ENCODE peak calls at places on chromosomes 3 and 15, in six cellular contexts. One of them, this sample, is unnamed.

GRCh38 chr3:127964053-127964452 is 49.0 kb downstream of the KBTBD12 start:
- DNase-seq in suprapubic skin: no peak
- DNase-seq in spleen: no peak
- DNase-seq in breast epithelium: no peak
- DNase-seq in upper lobe of left lung: peak; percentile 60
- DNase-seq in K562: no peak
- DNase-seq in this sample: no peak

GRCh38 chr3:65669163-65669875 is 369.4 kb downstream of the MAGI1 start:
- DNase-seq in suprapubic skin: no peak
- DNase-seq in spleen: no peak
- DNase-seq in breast epithelium: no peak
- DNase-seq in upper lobe of left lung: no peak
- DNase-seq in K562: no peak
- DNase-seq in this sample: no peak

GRCh38 chr3:71780430-71780829 is 4.5 kb downstream of the PROK2 start:
- DNase-seq in suprapubic skin: no peak
- DNase-seq in spleen: no peak
- DNase-seq in breast epithelium: no peak
- DNase-seq in upper lobe of left lung: no peak
- DNase-seq in K562: no peak
- DNase-seq in this sample: no peak

GRCh38 chr3:10945683-10946287 is 46.8 kb upstream of the SLC6A1 start:
- DNase-seq in suprapubic skin: no peak
- DNase-seq in spleen: peak; percentile 88
- DNase-seq in breast epithelium: no peak
- DNase-seq in upper lobe of left lung: peak; percentile 62
- DNase-seq in K562: peak; percentile 89
- DNase-seq in this sample: peak; percentile 39

GRCh38 chr15:83372434-83372873 is 74.7 kb upstream of the SH3GL3 start:
- DNase-seq in suprapubic skin: no peak
- DNase-seq in spleen: no peak
- DNase-seq in breast epithelium: no peak
- DNase-seq in upper lobe of left lung: no peak
- DNase-seq in K562: no peak
- DNase-seq in this sample: no peak

GRCh38 chr3:180070925-180071324 is 34.2 kb upstream of the PEX5L start:
- DNase-seq in suprapubic skin: no peak
- DNase-seq in spleen: no peak
- DNase-seq in breast epithelium: no peak
- DNase-seq in upper lobe of left lung: no peak
- DNase-seq in K562: no peak
- DNase-seq in this sample: no peak

GRCh38 chr3:25661694-25662455 is 2.8 kb downstream of the TOP2B start:
- DNase-seq in suprapubic skin: no peak
- DNase-seq in spleen: no peak
- DNase-seq in breast epithelium: no peak
- DNase-seq in upper lobe of left lung: no peak
- DNase-seq in K562: no peak
- DNase-seq in this sample: no peak

GRCh38 chr3:51953445-51953844 is 1.7 kb upstream of the GPR62 start:
- DNase-seq in suprapubic skin: no peak
- DNase-seq in spleen: no peak
- DNase-seq in breast epithelium: no peak
- DNase-seq in upper lobe of left lung: no peak
- DNase-seq in K562: no peak
- DNase-seq in this sample: no peak

GRCh38 chr3:183357564-183358079 is 70.8 kb downstream of the MCF2L2 start:
- DNase-seq in suprapubic skin: no peak
- DNase-seq in spleen: no peak
- DNase-seq in breast epithelium: no peak
- DNase-seq in upper lobe of left lung: no peak
- DNase-seq in K562: peak; percentile 21
- DNase-seq in this sample: no peak

GRCh38 chr3:104536715-104537114 is 830.0 kb upstream of the ALCAM start:
- DNase-seq in suprapubic skin: no peak
- DNase-seq in spleen: no peak
- DNase-seq in breast epithelium: no peak
- DNase-seq in upper lobe of left lung: no peak
- DNase-seq in K562: no peak
- DNase-seq in this sample: no peak

GRCh38 chr15:68271854-68272471 is 5.6 kb upstream of the FEM1B start:
- DNase-seq in suprapubic skin: no peak
- DNase-seq in spleen: no peak
- DNase-seq in breast epithelium: peak; percentile 96
- DNase-seq in upper lobe of left lung: no peak
- DNase-seq in K562: no peak
- DNase-seq in this sample: no peak

GRCh38 chr3:128207953-128208352 is 54.7 kb downstream of the EEFSEC start:
- DNase-seq in suprapubic skin: no peak
- DNase-seq in spleen: no peak
- DNase-seq in breast epithelium: no peak
- DNase-seq in upper lobe of left lung: no peak
- DNase-seq in K562: no peak
- DNase-seq in this sample: no peak

GRCh38 chr15:98083203-98083910 is 122.9 kb downstream of the ARRDC4 start:
- DNase-seq in suprapubic skin: no peak
- DNase-seq in spleen: no peak
- DNase-seq in breast epithelium: no peak
- DNase-seq in upper lobe of left lung: no peak
- DNase-seq in K562: no peak
- DNase-seq in this sample: no peak

GRCh38 chr15:100849021-100849831 is 30.4 kb upstream of the ALDH1A3 start:
- DNase-seq in suprapubic skin: no peak
- DNase-seq in spleen: peak; percentile 83
- DNase-seq in breast epithelium: peak; percentile 58
- DNase-seq in upper lobe of left lung: peak; percentile 73
- DNase-seq in K562: peak; percentile 41
- DNase-seq in this sample: peak; percentile 72

GRCh38 chr3:30648670-30649357 is 42.4 kb downstream of the TGFBR2 start:
- DNase-seq in suprapubic skin: no peak
- DNase-seq in spleen: no peak
- DNase-seq in breast epithelium: no peak
- DNase-seq in upper lobe of left lung: no peak
- DNase-seq in K562: no peak
- DNase-seq in this sample: no peak

GRCh38 chr15:93049914-93050534 is 39.0 kb downstream of the RGMA start:
- DNase-seq in suprapubic skin: peak; percentile 70
- DNase-seq in spleen: no peak
- DNase-seq in breast epithelium: no peak
- DNase-seq in upper lobe of left lung: peak; percentile 68
- DNase-seq in K562: no peak
- DNase-seq in this sample: no peak

GRCh38 chr15:31325432-31325975 is 1.1 kb upstream of the KLF13 start:
- DNase-seq in suprapubic skin: no peak
- DNase-seq in spleen: peak; percentile 96
- DNase-seq in breast epithelium: peak; percentile 58
- DNase-seq in upper lobe of left lung: peak; percentile 73
- DNase-seq in K562: peak; percentile 52
- DNase-seq in this sample: peak; percentile 77

GRCh38 chr15:81279621-81280051 is 44.3 kb downstream of the STARD5 start:
- DNase-seq in suprapubic skin: no peak
- DNase-seq in spleen: no peak
- DNase-seq in breast epithelium: no peak
- DNase-seq in upper lobe of left lung: no peak
- DNase-seq in K562: no peak
- DNase-seq in this sample: no peak

GRCh38 chr3:44555753-44556152 is 760 bp downstream of the ZKSCAN7 start:
- DNase-seq in suprapubic skin: no peak
- DNase-seq in spleen: no peak
- DNase-seq in breast epithelium: no peak
- DNase-seq in upper lobe of left lung: no peak
- DNase-seq in K562: no peak
- DNase-seq in this sample: no peak

GRCh38 chr3:44557074-44557473 is 2.1 kb downstream of the ZKSCAN7 start:
- DNase-seq in suprapubic skin: no peak
- DNase-seq in spleen: no peak
- DNase-seq in breast epithelium: no peak
- DNase-seq in upper lobe of left lung: no peak
- DNase-seq in K562: no peak
- DNase-seq in this sample: no peak

GRCh38 chr3:44554626-44555592 is at the start of gene ZKSCAN7:
- DNase-seq in suprapubic skin: peak; percentile 83
- DNase-seq in spleen: peak; percentile 90
- DNase-seq in breast epithelium: peak; percentile 27
- DNase-seq in upper lobe of left lung: peak; percentile 40
- DNase-seq in K562: no peak
- DNase-seq in this sample: peak; percentile 44
- TF ChIP-seq POLR2AphosphoS5 in suprapubic skin: no peak
- TF ChIP-seq POLR2AphosphoS5 in spleen: peak; percentile 79
- TF ChIP-seq POLR2AphosphoS5 in breast epithelium: no peak
- TF ChIP-seq POLR2AphosphoS5 in upper lobe of left lung: no peak
- TF ChIP-seq POLR2AphosphoS5 in K562: no peak
- TF ChIP-seq POLR2AphosphoS5 in this sample: no peak

GRCh38 chr15:27570746-27571145 is 528.4 kb downstream of the OCA2 start:
- DNase-seq in suprapubic skin: no peak
- DNase-seq in spleen: no peak
- DNase-seq in breast epithelium: no peak
- DNase-seq in upper lobe of left lung: no peak
- DNase-seq in K562: no peak
- DNase-seq in this sample: no peak

GRCh38 chr15:27576576-27576975 is 522.5 kb downstream of the OCA2 start:
- DNase-seq in suprapubic skin: no peak
- DNase-seq in spleen: no peak
- DNase-seq in breast epithelium: no peak
- DNase-seq in upper lobe of left lung: no peak
- DNase-seq in K562: no peak
- DNase-seq in this sample: no peak

GRCh38 chr15:27579738-27580137 is 519.4 kb downstream of the OCA2 start:
- DNase-seq in suprapubic skin: no peak
- DNase-seq in spleen: no peak
- DNase-seq in breast epithelium: no peak
- DNase-seq in upper lobe of left lung: no peak
- DNase-seq in K562: no peak
- DNase-seq in this sample: no peak

GRCh38 chr15:27573800-27574485 is 525.2 kb downstream of the OCA2 start:
- DNase-seq in suprapubic skin: no peak
- DNase-seq in spleen: no peak
- DNase-seq in breast epithelium: no peak
- DNase-seq in upper lobe of left lung: no peak
- DNase-seq in K562: no peak
- DNase-seq in this sample: no peak

GRCh38 chr15:27574541-27575054 is 524.5 kb downstream of the OCA2 start:
- DNase-seq in suprapubic skin: no peak
- DNase-seq in spleen: no peak
- DNase-seq in breast epithelium: no peak
- DNase-seq in upper lobe of left lung: no peak
- DNase-seq in K562: no peak
- DNase-seq in this sample: no peak
- H3K9me3 ChIP-seq in suprapubic skin: no peaks in the 10 kb centered on the region
- H3K9me3 ChIP-seq in spleen: no peaks in the 10 kb centered on the region
- H3K9me3 ChIP-seq in breast epithelium: no peaks in the 10 kb centered on the region
- H3K9me3 ChIP-seq in upper lobe of left lung: peaks cover under 1% of the 10 kb centered on the region
- H3K9me3 ChIP-seq in K562: no peaks in the 10 kb centered on the region
- H3K9me3 ChIP-seq in this sample: no peaks in the 10 kb centered on the region

GRCh38 chr3:50608278-50608677 is 3.3 kb downstream of the CISH start:
- DNase-seq in suprapubic skin: no peak
- DNase-seq in spleen: no peak
- DNase-seq in breast epithelium: no peak
- DNase-seq in upper lobe of left lung: no peak
- DNase-seq in K562: no peak
- DNase-seq in this sample: no peak

GRCh38 chr3:50605901-50606326 is 5.7 kb downstream of the CISH start:
- DNase-seq in suprapubic skin: no peak
- DNase-seq in spleen: no peak
- DNase-seq in breast epithelium: no peak
- DNase-seq in upper lobe of left lung: peak; percentile 85
- DNase-seq in K562: no peak
- DNase-seq in this sample: no peak

GRCh38 chr3:50606596-50606995 is 5.0 kb downstream of the CISH start:
- DNase-seq in suprapubic skin: no peak
- DNase-seq in spleen: no peak
- DNase-seq in breast epithelium: no peak
- DNase-seq in upper lobe of left lung: no peak
- DNase-seq in K562: no peak
- DNase-seq in this sample: no peak

GRCh38 chr3:50609071-50609742 is 2.4 kb downstream of the CISH start:
- DNase-seq in suprapubic skin: no peak
- DNase-seq in spleen: no peak
- DNase-seq in breast epithelium: no peak
- DNase-seq in upper lobe of left lung: no peak
- DNase-seq in K562: no peak
- DNase-seq in this sample: no peak

GRCh38 chr3:50607271-50608091 is 4.1 kb downstream of the CISH start:
- DNase-seq in suprapubic skin: no peak
- DNase-seq in spleen: no peak
- DNase-seq in breast epithelium: peak; percentile 81
- DNase-seq in upper lobe of left lung: no peak
- DNase-seq in K562: no peak
- DNase-seq in this sample: no peak
- TF ChIP-seq POLR2A in suprapubic skin: no peak
- TF ChIP-seq POLR2A in spleen: no peak
- TF ChIP-seq POLR2A in breast epithelium: no peak
- TF ChIP-seq POLR2A in upper lobe of left lung: no peak
- TF ChIP-seq POLR2A in K562: no peak
- TF ChIP-seq POLR2A in this sample: no peak

DNA sequence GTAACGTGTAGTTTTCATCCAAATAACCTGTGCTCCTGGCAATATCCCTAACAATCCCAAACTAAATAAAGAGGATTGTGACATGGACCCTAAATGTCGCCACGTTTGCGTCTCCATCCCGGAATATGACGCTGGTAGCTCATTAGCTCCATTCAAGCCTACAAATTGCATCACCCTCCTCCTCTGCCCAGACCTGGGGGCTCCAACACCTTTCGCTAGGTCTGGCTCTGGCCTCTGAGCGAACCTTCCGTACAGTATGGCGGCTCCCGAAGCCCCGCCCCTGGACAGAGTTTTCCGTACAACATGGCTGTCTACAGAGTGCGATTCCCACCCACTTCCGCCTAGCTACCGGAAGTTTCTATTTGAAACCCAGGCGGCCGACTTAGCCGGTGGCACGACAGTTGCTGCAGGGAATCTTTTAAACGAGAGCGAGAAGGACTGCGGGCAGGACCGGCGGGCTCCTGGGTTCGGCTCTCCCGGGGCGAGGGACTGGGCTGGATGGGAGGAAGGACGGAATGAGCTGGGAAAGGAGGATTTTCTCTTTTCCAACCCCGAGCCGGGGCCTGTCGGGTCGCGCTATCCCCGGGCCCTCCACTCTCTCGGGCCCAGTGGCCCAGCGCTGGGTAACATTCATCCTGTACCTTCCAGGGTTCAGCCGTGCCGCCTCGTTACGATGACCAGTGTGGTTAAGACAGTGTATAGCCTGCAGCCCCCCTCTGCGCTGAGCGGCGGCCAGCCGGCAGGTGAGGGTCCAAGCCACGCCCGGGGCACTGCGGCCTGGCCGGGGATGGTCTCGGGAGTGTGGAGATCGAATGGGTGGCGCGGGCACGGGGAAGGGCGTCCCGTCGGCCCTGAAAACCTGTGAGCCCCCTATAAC is at the start of gene KNSTRN:
- DNase-seq in suprapubic skin: peak; percentile 96
- DNase-seq in spleen: peak; percentile 96
- DNase-seq in breast epithelium: peak; percentile 86
- DNase-seq in upper lobe of left lung: peak; percentile 97
- DNase-seq in K562: peak; percentile 90
- DNase-seq in this sample: peak; percentile 94
- TF ChIP-seq POLR2AphosphoS5 in suprapubic skin: peak; percentile 54
- TF ChIP-seq POLR2AphosphoS5 in spleen: peak; percentile 74
- TF ChIP-seq POLR2AphosphoS5 in breast epithelium: no peak
- TF ChIP-seq POLR2AphosphoS5 in upper lobe of left lung: peak; percentile 36
- TF ChIP-seq POLR2AphosphoS5 in K562: peak; percentile 85
- TF ChIP-seq POLR2AphosphoS5 in this sample: no peak